ENCODE peak calls at places on chromosomes 13 and 19, in six cellular contexts. O is esophagus muscularis mucosa, S is heart left ventricle, Y is spleen, C is A549, T is uterus. B is an unnamed sample. For H3K4me1, the result is how much of the 10 kb centered on the place peaks cover.

GRCh38 chr19:38743394-38744297 is 628 bp downstream of the CAPN12 start:
- DNase-seq in S (no peak), Y (peak), C (no peak), T (no peak), O (no peak), B (no peak)

GRCh38 chr19:51590441-51590840 is 19.4 kb downstream of the ZNF175 start:
- DNase-seq in S (no peak), T (no peak), C (no peak), Y (no peak), O (no peak), B (no peak)

GRCh38 chr13:111337206-111337605 is 16.8 kb downstream of the TEX29 start:
- DNase-seq in T (no peak), Y (no peak), C (no peak), O (no peak), S (no peak), B (no peak)

GRCh38 chr19:38742906-38743305 is 1.4 kb downstream of the CAPN12 start:
- DNase-seq in S (no peak), T (no peak), O (no peak), Y (peak), C (no peak), B (no peak)

GRCh38 chr19:50486823-50487515 is 10.3 kb upstream of the GARIN5A start:
- DNase-seq in O (no peak), Y (peak), S (no peak), T (no peak), C (peak), B (no peak)

GRCh38 chr13:112325941-112326645 is 50.1 kb upstream of the SPACA7 start:
- DNase-seq in S (no peak), Y (no peak), O (no peak), C (no peak), T (no peak), B (no peak)

GRCh38 chr13:108948269-108948671 is 318.9 kb downstream of the MYO16 start:
- DNase-seq in S (no peak), Y (no peak), C (peak), O (no peak), T (no peak), B (no peak)

GRCh38 chr19:30676990-30677679 is 305.0 kb downstream of the ZNF536 start:
- DNase-seq in S (no peak), Y (no peak), T (no peak), C (no peak), O (no peak), B (no peak)

GRCh38 chr13:23681253-23681652 is 111.0 kb downstream of the TNFRSF19 start:
- DNase-seq in S (no peak), O (no peak), T (no peak), C (no peak), Y (no peak), B (no peak)

GRCh38 chr19:1395194-1396018 is 5.9 kb downstream of the GAMT start:
- DNase-seq in C (no peak), S (no peak), T (no peak), Y (no peak), O (no peak), B (no peak)
- TF ChIP-seq POLR2A in C (no peak), S (no peak), T (no peak), Y (no peak), O (no peak), B (no peak)

DNA sequence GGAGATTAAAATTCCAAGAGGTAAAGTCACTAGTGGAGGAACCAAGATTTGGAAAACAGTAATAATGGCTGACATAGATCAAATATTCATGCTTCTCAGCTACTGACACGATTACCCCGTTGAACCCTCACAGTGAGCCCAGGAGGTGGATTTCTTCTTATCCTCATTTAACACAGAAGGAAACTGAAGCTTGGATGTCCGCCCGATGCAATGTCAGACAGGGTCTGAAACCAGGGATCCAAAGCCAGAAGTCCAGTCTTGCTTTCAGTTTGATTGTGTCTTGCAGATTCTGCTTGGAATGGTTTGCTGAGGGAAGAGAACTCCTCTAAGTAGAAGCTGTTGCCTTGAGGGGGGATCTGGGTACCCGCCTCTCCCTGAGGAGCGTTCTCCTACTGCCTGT is 404.7 kb downstream of the KCNRG start:
- DNase-seq in S (peak), Y (no peak), O (no peak), T (peak), C (no peak), B (peak)
- H3K4me1 ChIP-seq in S (half or more), Y (under half), O (under half), T (under half), C (under half), B (under half)

GRCh38 chr19:5125376-5125775 is 156.5 kb downstream of the KDM4B start:
- DNase-seq in S (no peak), Y (no peak), T (no peak), C (no peak), O (no peak), B (no peak)

GRCh38 chr19:5128251-5128931 is 159.5 kb downstream of the KDM4B start:
- DNase-seq in Y (no peak), S (peak), T (peak), C (no peak), O (no peak), B (peak)

GRCh38 chr19:5127710-5128109 is 158.8 kb downstream of the KDM4B start:
- DNase-seq in T (no peak), O (no peak), C (no peak), S (no peak), Y (peak), B (no peak)

GRCh38 chr19:5125797-5126497 is 157.0 kb downstream of the KDM4B start:
- DNase-seq in T (no peak), Y (no peak), O (no peak), S (no peak), C (no peak), B (no peak)

GRCh38 chr19:5126498-5127223 is 157.7 kb downstream of the KDM4B start:
- DNase-seq in S (no peak), Y (no peak), C (no peak), T (no peak), O (no peak), B (no peak)
- TF ChIP-seq POLR2A in S (no peak), Y (no peak), C (no peak), T (no peak), O (no peak), B (no peak)

DNA sequence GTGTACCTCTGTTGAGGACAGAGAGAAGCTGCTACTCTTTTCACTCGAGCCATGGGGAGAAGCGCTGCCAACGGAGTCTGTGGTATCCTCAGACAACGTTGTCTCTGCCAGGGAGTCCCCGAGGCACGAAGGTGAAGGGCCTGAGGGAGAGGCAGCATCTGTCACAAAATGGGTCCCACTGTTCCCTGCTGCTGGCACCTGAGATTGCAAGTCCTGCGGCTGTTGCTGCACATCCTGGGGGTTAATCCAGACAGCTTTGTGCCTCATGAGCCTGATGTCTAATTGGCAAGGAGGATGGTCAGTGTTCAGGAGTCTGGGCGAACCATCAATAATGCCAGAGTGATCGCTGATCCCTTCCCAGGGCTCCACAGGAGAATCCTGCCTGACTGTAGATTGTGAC is 15.0 kb downstream of the RUBCNL start:
- DNase-seq in S (no peak), Y (no peak), C (no peak), O (no peak), T (no peak), B (no peak)
- H3K4me1 ChIP-seq in S (under half), Y (half or more), C (under half), O (under half), T (under half), B (under half)

GRCh38 chr19:48872884-48873475 is 759 bp downstream of the PPP1R15A start:
- DNase-seq in Y (peak), S (peak), O (peak), C (peak), T (peak), B (peak)
- TF ChIP-seq POLR2A in Y (no peak), S (no peak), O (no peak), C (no peak), T (no peak), B (no peak)

GRCh38 chr13:20902438-20903163 is at the start of gene XPO4:
- DNase-seq in O (peak), C (peak), S (peak), Y (peak), T (peak), B (peak)

GRCh38 chr13:20903164-20903475 is 574 bp upstream of the XPO4 start:
- DNase-seq in Y (no peak), C (no peak), T (no peak), O (no peak), S (no peak), B (no peak)

GRCh38 chr13:20901668-20902437 is 693 bp downstream of the XPO4 start:
- DNase-seq in S (peak), Y (peak), O (no peak), C (peak), T (no peak), B (peak)

GRCh38 chr13:20908714-20909497 is 6.4 kb upstream of the XPO4 start:
- DNase-seq in S (no peak), T (no peak), C (no peak), Y (no peak), O (no peak), B (no peak)

GRCh38 chr13:20904908-20905307 is 2.4 kb upstream of the XPO4 start:
- DNase-seq in Y (no peak), C (no peak), T (no peak), O (no peak), S (no peak), B (no peak)
- H3K4me1 ChIP-seq in Y (under half), C (under half), T (under half), O (under half), S (under half), B (under half)

GRCh38 chr19:8390617-8390981 is 439 bp downstream of the RAB11B start:
- DNase-seq in O (peak), C (peak), Y (peak), T (peak), S (peak), B (peak)
- TF ChIP-seq POLR2A in O (no peak), C (no peak), Y (no peak), T (no peak), S (no peak), B (peak)

GRCh38 chr19:13887039-13887438 is 10.1 kb downstream of the NANOS3 start:
- DNase-seq in Y (no peak), S (no peak), O (no peak), T (no peak), C (no peak), B (no peak)

GRCh38 chr19:13883665-13884064 is 6.7 kb downstream of the NANOS3 start:
- DNase-seq in Y (no peak), S (no peak), T (no peak), C (no peak), O (no peak), B (no peak)

GRCh38 chr19:13885826-13886365 is 9.0 kb downstream of the NANOS3 start:
- DNase-seq in C (no peak), S (no peak), Y (no peak), O (no peak), T (no peak), B (no peak)

GRCh38 chr19:13882841-13883240 is 5.9 kb downstream of the NANOS3 start:
- DNase-seq in C (no peak), S (no peak), T (no peak), O (no peak), Y (no peak), B (no peak)

GRCh38 chr19:13884726-13885591 is 8.0 kb downstream of the NANOS3 start:
- DNase-seq in T (no peak), S (no peak), C (no peak), O (no peak), Y (no peak), B (no peak)
- H3K4me1 ChIP-seq in T (under half), S (under half), C (under half), O (under half), Y (half or more), B (under half)

GRCh38 chr19:9621156-9622037 is at the start of gene ZNF561:
- DNase-seq in S (peak), T (peak), Y (peak), C (peak), O (peak), B (peak)
- TF ChIP-seq POLR2A in S (no peak), T (no peak), Y (no peak), C (peak), O (no peak), B (no peak)

GRCh38 chr19:18155095-18156087 is 2.4 kb downstream of the PIK3R2 start:
- DNase-seq in S (no peak), C (no peak), T (no peak), O (no peak), Y (peak), B (peak)

GRCh38 chr19:18152444-18152816 is 533 bp upstream of the PIK3R2 start:
- DNase-seq in C (peak), T (peak), Y (peak), O (peak), S (peak), B (peak)

GRCh38 chr19:18152817-18153554 is at the start of gene PIK3R2:
- DNase-seq in T (peak), S (peak), C (peak), O (peak), Y (peak), B (peak)

GRCh38 chr19:18156268-18156667 is 3.3 kb downstream of the PIK3R2 start:
- DNase-seq in O (no peak), T (no peak), C (no peak), Y (peak), S (no peak), B (no peak)

DNA sequence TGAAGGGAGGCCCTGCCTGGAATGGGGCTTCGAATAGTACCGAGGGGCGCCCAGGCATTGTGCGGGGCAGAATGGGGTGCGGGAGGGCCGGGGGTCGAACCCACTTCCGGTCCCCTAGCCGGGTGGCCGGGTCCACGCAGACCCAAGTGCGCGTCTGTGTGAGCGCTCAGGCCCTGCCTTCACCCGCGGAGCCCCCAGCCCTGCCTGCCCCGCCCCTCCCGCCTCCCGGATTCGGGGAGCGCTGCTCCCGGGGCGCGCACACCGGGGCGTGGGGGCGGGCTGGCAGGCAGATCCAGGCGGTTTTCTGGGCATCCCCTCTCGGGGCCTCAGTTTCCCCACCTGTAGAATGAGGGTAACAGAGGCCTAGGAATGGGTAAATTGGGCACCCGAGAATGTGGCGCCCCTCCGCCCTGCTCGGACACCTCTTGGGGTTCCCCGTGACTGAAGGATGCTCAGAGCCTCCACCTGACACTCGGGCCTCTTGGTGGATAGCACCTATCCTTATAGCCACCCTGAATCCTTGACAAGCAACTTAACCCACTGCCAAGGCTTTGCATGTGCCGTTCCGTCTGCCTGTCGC is 682 bp downstream of the PIK3R2 start:
- DNase-seq in Y (peak), O (peak), T (no peak), S (peak), C (no peak), B (peak)
- H3K4me1 ChIP-seq in Y (half or more), O (under half), T (under half), S (under half), C (under half), B (under half)

B was measured in adrenal gland.